ENCODE peak calls at places on chromosomes 13 and 19, in five cellular contexts. U is H1, V is NT2/D1, T is GM12878, X is HepG2. P is an unnamed sample.

GRCh38 chr13:106105153-106105552 is 430.3 kb downstream of the EFNB2 start:
- DNase-seq in T (no peak), X (no peak), V (no peak), U (no peak), P (no peak)

GRCh38 chr13:35957174-35957867 is 173.9 kb downstream of the DCLK1 start:
- DNase-seq in T (no peak), V (no peak), X (no peak), U (no peak), P (no peak)

GRCh38 chr13:77859450-77859849 is 59.2 kb downstream of the EDNRB start:
- DNase-seq in X (no peak), U (no peak), V (no peak), T (no peak), P (no peak)

GRCh38 chr19:36032251-36033104 is at the start of gene CLIP3:
- DNase-seq in U (peak), T (no peak), X (no peak), V (no peak), P (no peak)

GRCh38 chr19:16259385-16260159 is 61.9 kb downstream of the AP1M1 start:
- DNase-seq in X (no peak), V (no peak), U (no peak), T (peak), P (no peak)

GRCh38 chr13:107518780-107519179 is 696.6 kb downstream of the LIG4 start:
- DNase-seq in U (no peak), X (no peak), V (no peak), T (no peak), P (no peak)

GRCh38 chr19:36049080-36049698 is 4.9 kb downstream of the THAP8 start:
- DNase-seq in U (no peak), X (no peak), T (no peak), V (no peak), P (no peak)

GRCh38 chr19:28468701-28469459 is 744.1 kb downstream of the UQCRFS1 start:
- DNase-seq in U (no peak), V (no peak), X (no peak), T (no peak), P (no peak)

GRCh38 chr13:85140192-85140591 is 659.0 kb downstream of the SLITRK6 start:
- DNase-seq in U (no peak), X (no peak), V (no peak), T (no peak), P (no peak)

GRCh38 chr19:45506991-45507863 is at the start of gene VASP:
- DNase-seq in V (peak), X (peak), T (peak), U (peak), P (peak)

GRCh38 chr19:38674388-38675133 is 27.1 kb downstream of the ACTN4 start:
- DNase-seq in X (no peak), T (no peak), U (no peak), V (no peak), P (no peak)

GRCh38 chr19:31676271-31677004 is 327.2 kb upstream of the TSHZ3 start:
- DNase-seq in V (peak), X (no peak), U (no peak), T (no peak), P (no peak)

GRCh38 chr19:50333235-50333736 is 4.1 kb upstream of the KCNC3 start:
- DNase-seq in V (no peak), X (peak), T (peak), U (peak), P (peak)

GRCh38 chr13:105442941-105443340 is 1092.5 kb downstream of the EFNB2 start:
- DNase-seq in U (no peak), X (no peak), T (no peak), V (no peak), P (no peak)

GRCh38 chr19:45924891-45925447 is 10.4 kb upstream of the NANOS2 start:
- DNase-seq in T (no peak), V (no peak), U (no peak), X (no peak), P (no peak)

GRCh38 chr19:15251749-15252397 is 19.6 kb upstream of the EPHX3 start:
- DNase-seq in V (peak), T (no peak), U (peak), X (peak), P (peak)

GRCh38 chr19:6521718-6522646 is 8.8 kb upstream of the TNFSF9 start:
- DNase-seq in T (peak), V (no peak), X (no peak), U (no peak), P (no peak)

GRCh38 chr19:55703790-55704215 is 28.8 kb downstream of the EPN1 start:
- DNase-seq in V (peak), X (no peak), U (peak), T (no peak), P (peak)

GRCh38 chr13:27960362-27961226 is 8.5 kb downstream of the CDX2 start:
- DNase-seq in U (peak), T (no peak), V (no peak), X (peak), P (no peak)

GRCh38 chr19:13029893-13030292 is 34.6 kb downstream of the NFIX start:
- DNase-seq in X (no peak), U (peak), V (no peak), T (no peak), P (no peak)

GRCh38 chr19:42111384-42111783 is 20.9 kb downstream of the POU2F2 start:
- DNase-seq in U (no peak), V (no peak), X (no peak), T (no peak), P (no peak)

GRCh38 chr13:111880185-111880584 is 186.8 kb upstream of the SOX1 start:
- DNase-seq in U (peak), X (no peak), T (no peak), V (no peak), P (no peak)

GRCh38 chr19:10173527-10173926 is 21.2 kb downstream of the DNMT1 start:
- DNase-seq in U (no peak), T (no peak), V (no peak), X (no peak), P (no peak)

GRCh38 chr13:51844862-51845573 is at the start of gene TMEM272:
- DNase-seq in X (peak), T (no peak), V (peak), U (peak), P (peak)

GRCh38 chr13:111225810-111226546 is 94.5 kb upstream of the TEX29 start:
- DNase-seq in U (no peak), X (no peak), T (no peak), V (no peak), P (no peak)

GRCh38 chr19:38740932-38741331 is 3.3 kb downstream of the CAPN12 start:
- DNase-seq in T (no peak), V (no peak), U (no peak), X (no peak), P (no peak)

GRCh38 chr19:38831142-38831605 is 420 bp downstream of the ECH1 start:
- DNase-seq in T (no peak), X (peak), V (no peak), U (no peak), P (peak)

GRCh38 chr19:7867092-7867844 is 6.9 kb downstream of the PRR36 start:
- DNase-seq in U (no peak), X (no peak), V (no peak), T (no peak), P (no peak)

GRCh38 chr19:35195822-35196221 is 32.7 kb downstream of the FAM187B start:
- DNase-seq in X (no peak), T (peak), U (no peak), V (no peak), P (no peak)

GRCh38 chr19:18476507-18477041 is 38.6 kb upstream of the ISYNA1 start:
- DNase-seq in V (no peak), T (no peak), X (no peak), U (no peak), P (no peak)

GRCh38 chr19:18478545-18479311 is 40.8 kb upstream of the ISYNA1 start:
- DNase-seq in U (no peak), V (no peak), X (peak), T (peak), P (no peak)

GRCh38 chr19:18475762-18476331 is 37.9 kb upstream of the ISYNA1 start:
- DNase-seq in V (no peak), T (no peak), X (peak), U (no peak), P (no peak)

GRCh38 chr19:18477042-18477760 is 39.3 kb upstream of the ISYNA1 start:
- DNase-seq in T (no peak), V (no peak), X (no peak), U (no peak), P (no peak)

GRCh38 chr19:18477974-18478373 is 40.0 kb upstream of the ISYNA1 start:
- DNase-seq in X (no peak), V (no peak), T (no peak), U (no peak), P (no peak)
- TF ChIP-seq SUZ12 in X (no peak), V (no peak), T (no peak), U (no peak), P (no peak)

GRCh38 chr13:21615427-21615826 is 11.5 kb upstream of the MICU2 start:
- DNase-seq in V (no peak), U (no peak), T (no peak), X (no peak), P (no peak)

GRCh38 chr13:21619633-21620220 is 15.8 kb upstream of the MICU2 start:
- DNase-seq in U (no peak), T (no peak), V (no peak), X (no peak), P (no peak)

GRCh38 chr13:21613791-21614190 is 9.8 kb upstream of the MICU2 start:
- DNase-seq in T (no peak), U (no peak), X (no peak), V (no peak), P (no peak)

GRCh38 chr13:21616205-21616604 is 12.2 kb upstream of the MICU2 start:
- DNase-seq in U (no peak), T (no peak), X (no peak), V (no peak), P (no peak)

GRCh38 chr13:21616880-21617279 is 12.9 kb upstream of the MICU2 start:
- DNase-seq in U (no peak), T (no peak), V (no peak), X (peak), P (no peak)
- TF ChIP-seq SUZ12 in U (no peak), T (no peak), V (no peak), X (no peak), P (no peak)

GRCh38 chr13:99522288-99522687 is 21.0 kb downstream of the TM9SF2 start:
- DNase-seq in X (no peak), V (no peak), U (no peak), T (no peak), P (no peak)
- TF ChIP-seq SUZ12 in X (no peak), V (no peak), U (no peak), T (no peak), P (no peak)

DNA sequence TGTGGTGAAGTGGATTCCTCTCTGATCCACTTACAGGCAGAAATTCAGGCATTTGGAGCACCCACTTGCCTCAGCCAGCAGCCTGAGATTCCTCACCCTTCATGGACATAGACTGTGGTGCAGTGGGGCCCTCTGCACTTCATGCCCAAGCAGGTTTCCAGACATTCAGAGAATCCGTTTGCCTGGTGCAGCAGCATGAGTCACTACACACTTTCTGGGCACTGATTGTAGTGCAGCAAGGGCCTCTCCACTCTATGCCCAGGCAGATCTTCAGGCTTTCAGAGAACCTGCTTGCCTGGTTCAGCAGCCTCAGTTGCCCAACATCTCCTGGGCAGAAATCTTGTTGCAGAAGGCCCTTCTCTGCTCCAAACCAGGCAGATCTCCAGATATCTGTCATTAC is 920.9 kb downstream of the SLITRK5 start:
- DNase-seq in X (no peak), V (no peak), T (no peak), U (no peak), P (no peak)
- TF ChIP-seq SUZ12 in X (no peak), V (no peak), T (no peak), U (no peak), P (no peak)

DNA sequence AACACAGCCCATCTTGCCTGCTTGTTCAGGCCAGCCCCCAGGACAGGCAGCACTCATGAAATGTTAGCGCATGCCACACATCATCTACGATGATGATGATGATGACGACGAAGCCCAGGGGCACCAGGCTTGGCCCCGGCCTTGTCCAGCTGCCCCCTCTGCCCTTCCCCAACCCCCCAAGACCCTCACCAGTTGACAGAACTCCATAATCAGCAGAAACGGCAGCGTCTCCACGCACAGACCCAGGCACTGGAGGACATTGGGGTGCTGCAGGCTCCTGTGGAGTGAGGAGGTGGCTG is 9.0 kb downstream of the LMTK3 start:
- DNase-seq in U (no peak), T (no peak), X (no peak), V (no peak), P (no peak)
- TF ChIP-seq SUZ12 in U (no peak), T (no peak), X (no peak), V (no peak), P (no peak)

GRCh38 chr13:114010401-114011101 is 36.7 kb upstream of the C13orf46 start:
- DNase-seq in X (no peak), T (no peak), V (no peak), U (no peak), P (no peak)

GRCh38 chr13:114008964-114009589 is 35.2 kb upstream of the C13orf46 start:
- DNase-seq in V (no peak), T (no peak), X (no peak), U (no peak), P (no peak)

GRCh38 chr13:114007566-114007965 is 33.7 kb upstream of the C13orf46 start:
- DNase-seq in V (no peak), X (no peak), T (no peak), U (no peak), P (no peak)

GRCh38 chr13:114011226-114011625 is 37.4 kb upstream of the C13orf46 start:
- DNase-seq in T (no peak), U (no peak), X (no peak), V (no peak), P (no peak)

DNA sequence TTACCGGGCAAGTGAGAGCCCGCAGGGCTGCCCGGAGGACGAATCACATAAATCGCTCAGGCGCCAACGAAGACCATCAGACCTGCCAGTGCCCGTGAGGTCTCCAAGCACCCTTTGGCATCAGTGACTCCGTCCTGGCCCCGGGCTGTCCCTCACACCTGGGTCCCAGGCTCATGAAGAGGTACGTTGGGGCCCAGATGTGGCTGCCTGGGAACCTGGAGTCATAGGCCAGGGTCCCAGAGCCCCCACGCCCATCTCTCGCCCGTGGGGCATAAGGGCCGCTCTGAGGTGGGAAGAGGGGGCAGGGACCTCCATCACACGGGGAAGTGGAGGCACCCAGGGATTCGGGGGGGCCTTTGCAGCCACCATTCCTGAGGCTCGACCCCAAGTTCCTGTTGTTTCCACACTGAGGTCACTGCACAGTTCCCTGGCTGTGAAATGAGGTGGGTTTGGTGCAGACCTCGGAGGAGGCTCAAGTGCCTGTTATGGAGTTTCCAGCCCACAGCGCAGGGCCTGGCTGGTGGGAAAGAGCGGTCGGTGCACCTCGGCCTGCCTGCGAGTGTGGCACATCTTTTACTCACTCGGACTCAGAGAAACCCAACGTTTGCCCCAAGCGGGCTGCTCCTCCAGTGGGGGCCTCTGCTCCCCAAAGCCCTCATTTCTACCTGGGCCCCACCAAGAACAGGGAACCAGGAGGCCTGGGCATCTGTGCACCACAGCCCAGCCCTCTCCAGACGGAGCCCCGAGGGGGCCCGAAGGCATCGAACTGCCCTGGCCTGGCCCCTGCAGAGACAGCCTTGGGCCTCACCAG is 35.9 kb upstream of the C13orf46 start:
- DNase-seq in T (no peak), V (no peak), U (no peak), X (no peak), P (no peak)
- TF ChIP-seq SUZ12 in T (no peak), V (no peak), U (no peak), X (no peak), P (no peak)

GRCh38 chr13:101552286-101552685 is 99.8 kb downstream of the ITGBL1 start:
- DNase-seq in X (no peak), V (no peak), U (no peak), T (no peak), P (no peak)
- TF ChIP-seq SUZ12 in X (no peak), V (no peak), U (no peak), T (no peak), P (no peak)

GRCh38 chr19:53546766-53547541 is 9.0 kb downstream of the ZNF331 start:
- DNase-seq in X (no peak), V (no peak), U (no peak), T (no peak), P (no peak)

GRCh38 chr19:53549354-53549753 is 11.4 kb downstream of the ZNF331 start:
- DNase-seq in T (no peak), U (no peak), X (no peak), V (no peak), P (no peak)

GRCh38 chr19:53541971-53542370 is 4.0 kb downstream of the ZNF331 start:
- DNase-seq in X (no peak), U (no peak), V (no peak), T (no peak), P (no peak)

GRCh38 chr19:53540091-53540490 is 2.1 kb downstream of the ZNF331 start:
- DNase-seq in X (no peak), U (no peak), T (no peak), V (no peak), P (no peak)

GRCh38 chr19:53545271-53546065 is 7.5 kb downstream of the ZNF331 start:
- DNase-seq in V (no peak), X (no peak), T (no peak), U (no peak), P (no peak)
- TF ChIP-seq SUZ12 in V (no peak), X (no peak), T (no peak), U (no peak), P (no peak)

GRCh38 chr13:26475176-26476110 is 82.0 kb upstream of the WASF3 start:
- DNase-seq in U (peak), X (no peak), T (no peak), V (no peak), P (no peak)

GRCh38 chr13:26477681-26478080 is 79.8 kb upstream of the WASF3 start:
- DNase-seq in V (no peak), U (no peak), X (no peak), T (no peak), P (no peak)

GRCh38 chr13:26474286-26474685 is 83.2 kb upstream of the WASF3 start:
- DNase-seq in X (no peak), V (no peak), T (no peak), U (no peak), P (no peak)

GRCh38 chr13:26476744-26477129 is 80.7 kb upstream of the WASF3 start:
- DNase-seq in X (no peak), T (no peak), V (no peak), U (no peak), P (no peak)

GRCh38 chr13:26476111-26476743 is 81.3 kb upstream of the WASF3 start:
- DNase-seq in X (peak), V (no peak), U (peak), T (no peak), P (no peak)
- TF ChIP-seq SUZ12 in X (no peak), V (no peak), U (no peak), T (no peak), P (no peak)